ENCODE peak calls at places on chromosome 6, in nine cellular contexts. H, O, T, Z, S, I, P, B and D are unnamed samples.

GRCh38 chr6:9397981-9398559 is 962.7 kb upstream of the SLC35B3 start:
- DNase-seq in H (peak), O (no peak), T (no peak), Z (no peak), S (no peak), I (no peak), P (peak), B (no peak), D (no peak)

GRCh38 chr6:82072113-82072512 is 175.4 kb downstream of the IBTK start:
- DNase-seq in H (no peak), O (no peak), T (no peak), Z (peak), S (no peak), I (no peak), P (no peak), B (no peak), D (no peak)

GRCh38 chr6:136723780-136724179 is 68.5 kb downstream of the MAP3K5 start:
- DNase-seq in H (no peak), O (peak), T (no peak), Z (no peak), S (no peak), I (no peak), P (no peak), B (no peak), D (peak)

GRCh38 chr6:96015321-96015790 is 418 bp upstream of the FUT9 start:
- DNase-seq in H (peak), O (no peak), T (no peak), Z (no peak), S (no peak), I (peak), P (peak), B (peak), D (peak)

GRCh38 chr6:162090734-162091133 is 636.8 kb downstream of the PRKN start:
- DNase-seq in H (no peak), O (no peak), T (no peak), Z (peak), S (no peak), I (no peak), P (no peak), B (no peak), D (no peak)

GRCh38 chr6:45382391-45382790 is 4.7 kb upstream of the SUPT3H start:
- DNase-seq in H (no peak), O (no peak), T (no peak), Z (no peak), S (no peak), I (no peak), P (no peak), B (no peak), D (no peak)

GRCh38 chr6:76416821-76417605 is 344.6 kb upstream of the IMPG1 start:
- DNase-seq in H (no peak), O (no peak), T (no peak), Z (no peak), S (no peak), I (no peak), P (no peak), B (no peak), D (no peak)

GRCh38 chr6:154440422-154441043 is 70.0 kb downstream of the CNKSR3 start:
- DNase-seq in H (no peak), O (no peak), T (no peak), Z (no peak), S (no peak), I (no peak), P (no peak), B (no peak), D (no peak)

GRCh38 chr6:104525677-104526322 is 333.9 kb downstream of the HACE1 start:
- DNase-seq in H (peak), O (peak), T (peak), Z (peak), S (peak), I (peak), P (peak), B (no peak), D (peak)

GRCh38 chr6:112015725-112016124 is 38.2 kb upstream of the CCN6 start:
- DNase-seq in H (no peak), O (no peak), T (no peak), Z (no peak), S (no peak), I (no peak), P (no peak), B (no peak), D (no peak)

GRCh38 chr6:111482236-111482958 is 621 bp downstream of the REV3L start:
- DNase-seq in H (peak), O (peak), T (no peak), Z (peak), S (peak), I (peak), P (peak), B (peak), D (no peak)

GRCh38 chr6:52328721-52329120 is 33.2 kb upstream of the PAQR8 start:
- DNase-seq in H (no peak), O (no peak), T (no peak), Z (no peak), S (no peak), I (no peak), P (no peak), B (no peak), D (no peak)

GRCh38 chr6:127587875-127588274 is 10.9 kb downstream of the C6orf58 start:
- DNase-seq in H (no peak), O (no peak), T (no peak), Z (no peak), S (no peak), I (no peak), P (no peak), B (no peak), D (no peak)

GRCh38 chr6:142489722-142490610 is 188.2 kb downstream of the ADGRG6 start:
- DNase-seq in H (no peak), O (no peak), T (no peak), Z (peak), S (no peak), I (no peak), P (no peak), B (no peak), D (no peak)

GRCh38 chr6:122726649-122727048 is 52.9 kb upstream of the FABP7 start:
- DNase-seq in H (no peak), O (no peak), T (no peak), Z (peak), S (no peak), I (no peak), P (no peak), B (no peak), D (no peak)

GRCh38 chr6:127520061-127520460 is 926 bp upstream of the MTCL3 start:
- DNase-seq in H (no peak), O (no peak), T (no peak), Z (peak), S (no peak), I (no peak), P (no peak), B (no peak), D (no peak)

GRCh38 chr6:2563635-2564034 is 187.1 kb downstream of the MYLK4 start:
- DNase-seq in H (no peak), O (no peak), T (no peak), Z (no peak), S (no peak), I (no peak), P (no peak), B (no peak), D (no peak)

GRCh38 chr6:138609801-138610430 is 110.6 kb upstream of the NHSL1 start:
- DNase-seq in H (no peak), O (no peak), T (no peak), Z (no peak), S (no peak), I (no peak), P (no peak), B (no peak), D (no peak)

GRCh38 chr6:136403166-136403980 is 113.7 kb upstream of the BCLAF1 start:
- DNase-seq in H (no peak), O (no peak), T (peak), Z (peak), S (peak), I (peak), P (no peak), B (no peak), D (no peak)

GRCh38 chr6:168450921-168451320 is 9.9 kb downstream of the SMOC2 start:
- DNase-seq in H (no peak), O (no peak), T (no peak), Z (no peak), S (no peak), I (no peak), P (no peak), B (no peak), D (no peak)

GRCh38 chr6:80197474-80197873 is 91.0 kb downstream of the BCKDHB start:
- DNase-seq in H (no peak), O (no peak), T (no peak), Z (peak), S (no peak), I (no peak), P (no peak), B (no peak), D (no peak)

GRCh38 chr6:110878751-110879539 is 4.4 kb downstream of the AMD1 start:
- DNase-seq in H (no peak), O (no peak), T (peak), Z (peak), S (no peak), I (peak), P (no peak), B (no peak), D (peak)

GRCh38 chr6:52420668-52421358 is 671 bp downstream of the EFHC1 start:
- DNase-seq in H (no peak), O (no peak), T (no peak), Z (peak), S (peak), I (peak), P (no peak), B (no peak), D (peak)

GRCh38 chr6:42831237-42831636 is 48.2 kb upstream of the RPL7L1 start:
- DNase-seq in H (no peak), O (no peak), T (no peak), Z (no peak), S (no peak), I (no peak), P (no peak), B (no peak), D (no peak)

GRCh38 chr6:75524322-75524972 is 30.8 kb upstream of the FILIP1 start:
- DNase-seq in H (no peak), O (no peak), T (peak), Z (peak), S (peak), I (no peak), P (no peak), B (no peak), D (no peak)

GRCh38 chr6:16318538-16318937 is 80.2 kb downstream of the GMPR start:
- DNase-seq in H (no peak), O (no peak), T (no peak), Z (peak), S (peak), I (peak), P (no peak), B (no peak), D (no peak)

GRCh38 chr6:88662163-88662580 is 301.2 kb downstream of the RNGTT start:
- DNase-seq in H (peak), O (no peak), T (no peak), Z (no peak), S (no peak), I (no peak), P (no peak), B (no peak), D (no peak)

GRCh38 chr6:125658759-125659431 is 90.5 kb upstream of the HEY2 start:
- DNase-seq in H (no peak), O (no peak), T (no peak), Z (peak), S (no peak), I (no peak), P (no peak), B (no peak), D (no peak)

GRCh38 chr6:122839477-122839876 is 50.4 kb downstream of the SMPDL3A start:
- DNase-seq in H (peak), O (peak), T (no peak), Z (peak), S (peak), I (peak), P (peak), B (no peak), D (no peak)

GRCh38 chr6:131764350-131764749 is 43.5 kb upstream of the ENPP1 start:
- DNase-seq in H (no peak), O (no peak), T (no peak), Z (peak), S (no peak), I (no peak), P (no peak), B (no peak), D (no peak)

GRCh38 chr6:16688984-16689636 is 72.2 kb downstream of the ATXN1 start:
- DNase-seq in H (no peak), O (no peak), T (peak), Z (peak), S (peak), I (no peak), P (no peak), B (no peak), D (no peak)

GRCh38 chr6:126748141-126748540 is 370.3 kb upstream of the RSPO3 start:
- DNase-seq in H (no peak), O (no peak), T (no peak), Z (peak), S (no peak), I (no peak), P (no peak), B (no peak), D (no peak)

GRCh38 chr6:37122861-37123260 is 47.1 kb upstream of the PIM1 start:
- DNase-seq in H (no peak), O (no peak), T (no peak), Z (no peak), S (no peak), I (no peak), P (no peak), B (no peak), D (no peak)

GRCh38 chr6:43013020-43013842 is 515 bp downstream of the MEA1 start:
- DNase-seq in H (no peak), O (no peak), T (no peak), Z (peak), S (no peak), I (peak), P (no peak), B (no peak), D (peak)

GRCh38 chr6:41462980-41463930 is 82.9 kb upstream of the FOXP4 start:
- DNase-seq in H (peak), O (no peak), T (peak), Z (peak), S (peak), I (peak), P (peak), B (no peak), D (peak)

GRCh38 chr6:140475086-140475485 is 1100.6 kb upstream of the CITED2 start:
- DNase-seq in H (no peak), O (no peak), T (no peak), Z (peak), S (peak), I (no peak), P (no peak), B (no peak), D (no peak)

GRCh38 chr6:40997256-40997957 is 41.6 kb downstream of the UNC5CL start:
- DNase-seq in H (peak), O (no peak), T (peak), Z (peak), S (peak), I (no peak), P (peak), B (no peak), D (no peak)

GRCh38 chr6:166488081-166488685 is 98.3 kb downstream of the RAMACL start:
- DNase-seq in H (peak), O (peak), T (no peak), Z (peak), S (no peak), I (peak), P (no peak), B (no peak), D (no peak)

GRCh38 chr6:4401408-4402367 is 266.3 kb upstream of the ECI2 start:
- DNase-seq in H (no peak), O (no peak), T (no peak), Z (peak), S (peak), I (no peak), P (no peak), B (peak), D (no peak)

GRCh38 chr6:4396032-4396431 is 260.7 kb upstream of the ECI2 start:
- DNase-seq in H (no peak), O (no peak), T (no peak), Z (peak), S (no peak), I (no peak), P (no peak), B (no peak), D (no peak)

GRCh38 chr6:4397307-4397706 is 261.9 kb upstream of the ECI2 start:
- DNase-seq in H (no peak), O (no peak), T (no peak), Z (no peak), S (no peak), I (peak), P (no peak), B (no peak), D (peak)

GRCh38 chr6:4399656-4400055 is 264.3 kb upstream of the ECI2 start:
- DNase-seq in H (no peak), O (no peak), T (no peak), Z (no peak), S (no peak), I (no peak), P (no peak), B (no peak), D (no peak)

GRCh38 chr6:4398806-4399205 is 263.4 kb upstream of the ECI2 start:
- DNase-seq in H (no peak), O (no peak), T (peak), Z (peak), S (no peak), I (no peak), P (no peak), B (no peak), D (no peak)
- H3K27ac ChIP-seq in H (no peak), O (no peak), T (no peak), Z (no peak), S (no peak), I (no peak), P (no peak), B (no peak), D (no peak)

GRCh38 chr6:34875292-34876213 is 12.3 kb downstream of the TAF11 start:
- DNase-seq in H (no peak), O (no peak), T (no peak), Z (no peak), S (no peak), I (no peak), P (no peak), B (no peak), D (no peak)
- H3K27ac ChIP-seq in H (no peak), O (no peak), T (no peak), Z (no peak), S (no peak), I (no peak), P (no peak), B (no peak), D (no peak)

DNA sequence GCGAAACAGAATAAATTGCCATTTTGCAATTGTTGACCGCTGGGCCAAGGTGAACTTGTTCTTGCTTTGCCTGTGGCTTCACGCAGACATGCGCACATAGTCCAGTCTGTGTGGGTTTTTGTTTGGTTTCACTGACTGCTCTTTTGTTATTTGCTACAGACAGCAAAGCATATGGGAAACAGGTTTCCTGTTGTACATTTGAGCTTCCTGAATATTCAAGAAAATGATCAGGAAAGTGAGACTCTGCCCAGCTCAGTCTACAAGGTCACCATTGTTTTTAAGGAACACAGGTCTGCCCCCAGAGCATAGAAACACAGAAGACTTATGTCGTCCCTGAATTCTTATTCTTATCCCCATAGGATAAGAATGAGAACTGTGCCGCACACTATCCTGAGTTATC is 55.6 kb downstream of the SASH1 start:
- DNase-seq in H (no peak), O (no peak), T (no peak), Z (no peak), S (no peak), I (no peak), P (no peak), B (no peak), D (peak)
- H3K27ac ChIP-seq in H (no peak), O (no peak), T (no peak), Z (no peak), S (no peak), I (peak), P (no peak), B (peak), D (peak)

DNA sequence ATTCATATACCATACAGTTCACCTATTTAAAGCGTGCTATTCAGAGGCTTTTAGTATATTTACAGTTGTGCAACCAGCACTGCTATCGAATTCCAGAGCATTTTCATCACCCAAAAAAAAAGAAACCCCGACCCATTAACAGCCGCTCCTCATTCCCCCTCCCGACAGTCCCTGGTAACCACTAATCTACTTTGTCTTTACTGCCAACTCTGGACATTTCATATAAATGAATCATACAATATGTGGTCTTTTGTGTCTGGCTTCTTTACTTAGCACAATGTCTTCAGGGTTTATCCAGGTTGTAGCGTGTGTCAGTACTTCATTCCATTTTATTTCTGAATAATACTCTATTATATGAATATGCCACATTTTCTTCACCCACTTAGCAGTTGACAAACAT is 23.0 kb upstream of the ROS1 start:
- DNase-seq in H (no peak), O (no peak), T (peak), Z (peak), S (peak), I (no peak), P (no peak), B (no peak), D (no peak)
- H3K27ac ChIP-seq in H (no peak), O (no peak), T (no peak), Z (peak), S (no peak), I (no peak), P (no peak), B (no peak), D (no peak)

GRCh38 chr6:158086054-158086705 is 81.9 kb downstream of the SERAC1 start:
- DNase-seq in H (no peak), O (no peak), T (peak), Z (peak), S (no peak), I (no peak), P (no peak), B (no peak), D (no peak)
- H3K27ac ChIP-seq in H (peak), O (no peak), T (peak), Z (no peak), S (no peak), I (peak), P (no peak), B (peak), D (no peak)

GRCh38 chr6:71349976-71350615 is 61.5 kb downstream of the OGFRL1 start:
- DNase-seq in H (no peak), O (no peak), T (no peak), Z (peak), S (no peak), I (no peak), P (no peak), B (no peak), D (no peak)
- H3K27ac ChIP-seq in H (peak), O (no peak), T (no peak), Z (peak), S (no peak), I (peak), P (no peak), B (no peak), D (peak)

GRCh38 chr6:56525976-56526375 is 116.7 kb downstream of the DST start:
- DNase-seq in H (no peak), O (no peak), T (no peak), Z (no peak), S (no peak), I (no peak), P (no peak), B (no peak), D (no peak)
- H3K27ac ChIP-seq in H (peak), O (no peak), T (peak), Z (peak), S (no peak), I (peak), P (peak), B (peak), D (peak)